ENCODE peak calls at places on chromosome 20, in seven cellular contexts. T is NCI-H524 treated with DMSO at 0.1 percent for 48 hours; H is CD4-positive, alpha-beta memory T cell; Q is GM13977; W is left ventricle myocardium inferior; S is stimulated activated CD8-positive, alpha-beta memory T cell treated with anti-CD3 and anti-CD28 coated beads, Interleukin-15, amount 100 ng/mL, for 4 hours; A is SHP77. Y is an unnamed sample.

GRCh38 chr20:31968299-31969126 is 562 bp downstream of the XKR7 start:
- DNase-seq in S (peak; percentile 32), T (no peak), A (no peak), W (peak; percentile 69), H (peak; percentile 80), Q (peak; percentile 96), Y (peak; percentile 84)

GRCh38 chr20:37528442-37529213 is 952 bp upstream of the BLCAP start:
- DNase-seq in Q (no peak), H (no peak), A (no peak), T (no peak), S (no peak), W (no peak), Y (no peak)

GRCh38 chr20:58702859-58703648 is 10.5 kb downstream of the NPEPL1 start:
- DNase-seq in W (peak; percentile 5), Q (no peak), H (no peak), S (no peak), A (no peak), T (no peak), Y (no peak)

GRCh38 chr20:19913927-19914614 is 103.1 kb upstream of the NAA20 start:
- DNase-seq in T (no peak), W (no peak), S (no peak), Q (peak; percentile 28), A (peak; percentile 3), H (no peak), Y (no peak)

GRCh38 chr20:45496166-45496565 is 19.3 kb downstream of the SPINT3 start:
- DNase-seq in W (no peak), H (no peak), S (no peak), A (no peak), Q (no peak), T (no peak), Y (no peak)

GRCh38 chr20:44728835-44729342 is 13.7 kb downstream of the CCN5 start:
- DNase-seq in A (peak; percentile 48), S (no peak), W (peak; percentile 64), T (peak; percentile 78), Q (no peak), H (no peak), Y (no peak)

GRCh38 chr20:31923388-31924271 is 28.2 kb downstream of the PDRG1 start:
- DNase-seq in T (no peak), W (no peak), S (no peak), A (no peak), H (no peak), Q (peak; percentile 74), Y (no peak)

GRCh38 chr20:21087862-21088540 is 18.2 kb downstream of the LINC00237 start:
- DNase-seq in W (no peak), A (no peak), Q (no peak), S (no peak), T (no peak), H (no peak), Y (no peak)

GRCh38 chr20:14896569-14896968 is 559.2 kb upstream of the FLRT3 start:
- DNase-seq in W (no peak), A (peak; percentile 7), Q (no peak), T (peak; percentile 16), H (no peak), S (no peak), Y (no peak)

GRCh38 chr20:61696181-61696735 is 369.4 kb downstream of the TAF4 start:
- DNase-seq in W (no peak), A (no peak), Q (no peak), S (no peak), H (no peak), T (no peak), Y (no peak)

GRCh38 chr20:17460119-17460518 is 71.1 kb downstream of the BFSP1 start:
- DNase-seq in T (no peak), A (no peak), Q (no peak), W (no peak), H (no peak), S (no peak), Y (no peak)

GRCh38 chr20:58069796-58070663 is 158.4 kb downstream of the ANKRD60 start:
- DNase-seq in T (no peak), Q (no peak), S (no peak), H (no peak), A (no peak), W (no peak), Y (no peak)

GRCh38 chr20:58003525-58003924 is 224.9 kb downstream of the ANKRD60 start:
- DNase-seq in S (no peak), A (no peak), Q (no peak), W (no peak), H (no peak), T (no peak), Y (no peak)

GRCh38 chr20:44805991-44806729 is 4.2 kb downstream of the RIMS4 start:
- DNase-seq in W (no peak), S (no peak), Q (no peak), A (no peak), T (peak; percentile 99), H (no peak), Y (no peak)

GRCh38 chr20:9609892-9610502 is 95.6 kb downstream of the LAMP5 start:
- DNase-seq in W (no peak), T (no peak), Q (peak; percentile 32), A (peak; percentile 59), H (no peak), S (no peak), Y (no peak)

GRCh38 chr20:50654899-50655298 is 36.4 kb downstream of the RIPOR3 start:
- DNase-seq in Q (no peak), S (no peak), W (no peak), A (no peak), T (no peak), H (no peak), Y (no peak)

GRCh38 chr20:61394088-61394822 is 142.2 kb downstream of the CDH4 start:
- DNase-seq in A (no peak), W (no peak), T (no peak), H (no peak), Q (no peak), S (no peak), Y (no peak)